ENCODE peak calls at places on chromosomes 1 and 21, in seven cellular contexts. K is ovary, A is right lobe of liver, O is OCI-LY7, H is tibial artery, D is breast epithelium, Y is dorsolateral prefrontal cortex. G is an unnamed sample.

GRCh38 chr1:230704830-230705229 is 9.1 kb downstream of the AGT start:
- DNase-seq in K (no peak), A (no peak), O (no peak), H (no peak), D (no peak), Y (no peak), G (no peak)

GRCh38 chr1:211897011-211897410 is 66.4 kb upstream of the LPGAT1 start:
- DNase-seq in K (no peak), A (no peak), O (no peak), H (no peak), D (no peak), Y (no peak), G (no peak)

GRCh38 chr21:20971296-20971921 is 26.8 kb upstream of the NCAM2 start:
- DNase-seq in K (peak; percentile 20), A (no peak), O (peak; percentile 2), H (no peak), D (no peak), Y (peak; percentile 50), G (peak; percentile 53)

GRCh38 chr21:42779431-42779861 is 99.9 kb downstream of the WDR4 start:
- DNase-seq in K (no peak), A (peak; percentile 29), O (no peak), H (no peak), D (no peak), Y (no peak), G (no peak)

GRCh38 chr1:80656011-80656627 is 1144.6 kb upstream of the ADGRL2 start:
- DNase-seq in K (no peak), A (peak; percentile 51), O (peak; percentile 34), H (no peak), D (no peak), Y (no peak), G (no peak)

GRCh38 chr1:208207388-208208131 is 36.6 kb downstream of the PLXNA2 start:
- DNase-seq in K (no peak), A (peak; percentile 73), O (no peak), H (peak; percentile 88), D (peak; percentile 82), Y (no peak), G (no peak)

GRCh38 chr1:184069675-184070074 is 18.1 kb downstream of the TSEN15 start:
- DNase-seq in K (no peak), A (no peak), O (no peak), H (no peak), D (no peak), Y (no peak), G (no peak)

GRCh38 chr1:74652711-74653131 is 20.9 kb downstream of the ERICH3 start:
- DNase-seq in K (no peak), A (no peak), O (peak; percentile 63), H (no peak), D (peak; percentile 52), Y (no peak), G (no peak)

GRCh38 chr1:27934818-27935549 is at the start of gene SMPDL3B:
- DNase-seq in K (no peak), A (no peak), O (peak; percentile 21), H (no peak), D (peak; percentile 43), Y (no peak), G (peak; percentile 29)

GRCh38 chr1:161706116-161706482 is 930 bp upstream of the FCRLA start:
- DNase-seq in K (no peak), A (no peak), O (no peak), H (no peak), D (no peak), Y (no peak), G (no peak)

GRCh38 chr1:10899490-10900264 is 103.2 kb upstream of the CASZ1 start:
- DNase-seq in K (no peak), A (peak; percentile 26), O (no peak), H (no peak), D (peak; percentile 57), Y (no peak), G (peak; percentile 90)

GRCh38 chr1:1122078-1122811 is 6.4 kb upstream of the C1orf159 start:
- DNase-seq in K (peak; percentile 55), A (peak; percentile 88), O (peak; percentile 81), H (peak; percentile 84), D (peak; percentile 69), Y (peak; percentile 78), G (peak; percentile 91)

GRCh38 chr1:201305815-201306214 is 22.5 kb downstream of the PKP1 start:
- DNase-seq in K (no peak), A (no peak), O (no peak), H (no peak), D (no peak), Y (no peak), G (no peak)

GRCh38 chr1:239879321-239880170 is 212.1 kb upstream of the FMN2 start:
- DNase-seq in K (no peak), A (no peak), O (no peak), H (no peak), D (no peak), Y (no peak), G (no peak)

GRCh38 chr1:228228601-228229074 is 20.8 kb downstream of the OBSCN start:
- DNase-seq in K (no peak), A (no peak), O (no peak), H (no peak), D (no peak), Y (no peak), G (peak; percentile 82)

GRCh38 chr1:175191654-175192053 is 922 bp downstream of the KIAA0040 start:
- DNase-seq in K (peak; percentile 26), A (no peak), O (peak; percentile 61), H (no peak), D (no peak), Y (no peak), G (peak; percentile 37)

GRCh38 chr1:25056536-25056935 is 126.5 kb upstream of the RUNX3 start:
- DNase-seq in K (no peak), A (peak; percentile 37), O (no peak), H (no peak), D (no peak), Y (no peak), G (no peak)

GRCh38 chr1:228362141-228362883 is 44.3 kb downstream of the TRIM11 start:
- DNase-seq in K (peak; percentile 15), A (peak; percentile 45), O (no peak), H (peak; percentile 63), D (no peak), Y (no peak), G (no peak)

GRCh38 chr1:101366513-101367215 is 129.8 kb downstream of the S1PR1 start:
- DNase-seq in K (no peak), A (no peak), O (no peak), H (no peak), D (no peak), Y (no peak), G (no peak)

DNA sequence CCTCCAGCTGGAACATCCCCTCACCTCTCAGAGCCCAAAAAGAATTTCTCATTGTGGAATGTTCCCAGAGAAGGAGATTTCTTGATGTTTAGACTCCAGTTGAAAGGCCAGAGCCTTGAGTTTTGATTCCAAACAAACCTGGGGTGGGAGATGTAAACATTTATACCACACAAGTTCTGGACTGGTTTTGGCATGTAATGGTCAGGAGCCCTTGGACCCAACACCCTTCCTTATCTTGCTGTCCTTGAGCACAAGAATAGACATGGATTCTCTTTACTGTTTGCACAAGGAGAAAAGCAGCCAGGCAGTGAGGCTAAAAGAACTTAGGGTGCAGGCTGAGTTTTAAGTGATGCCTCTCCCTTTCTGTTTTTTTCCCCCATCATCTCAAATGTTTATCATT is 4.5 kb downstream of the RHBG start:
- DNase-seq in K (no peak), A (no peak), O (no peak), H (no peak), D (no peak), Y (no peak), G (no peak)
- H3K27ac ChIP-seq in K (no peak overlapping the region), A (no peak overlapping the region), O (no peak overlapping the region), H (no peak overlapping the region), D (no peak overlapping the region), Y (no peak overlapping the region), G (no peak overlapping the region)

GRCh38 chr1:160101717-160102522 is 3.5 kb upstream of the IGSF8 start:
- DNase-seq in K (no peak), A (no peak), O (no peak), H (no peak), D (no peak), Y (no peak), G (no peak)

GRCh38 chr1:160103658-160104519 is 5.5 kb upstream of the IGSF8 start:
- DNase-seq in K (no peak), A (no peak), O (no peak), H (no peak), D (no peak), Y (no peak), G (no peak)

GRCh38 chr1:160107512-160107911 is 8.0 kb upstream of the ATP1A2 start:
- DNase-seq in K (no peak), A (no peak), O (no peak), H (no peak), D (no peak), Y (no peak), G (no peak)

GRCh38 chr1:160105155-160105554 is 6.7 kb upstream of the IGSF8 start:
- DNase-seq in K (no peak), A (no peak), O (no peak), H (no peak), D (no peak), Y (no peak), G (no peak)

DNA sequence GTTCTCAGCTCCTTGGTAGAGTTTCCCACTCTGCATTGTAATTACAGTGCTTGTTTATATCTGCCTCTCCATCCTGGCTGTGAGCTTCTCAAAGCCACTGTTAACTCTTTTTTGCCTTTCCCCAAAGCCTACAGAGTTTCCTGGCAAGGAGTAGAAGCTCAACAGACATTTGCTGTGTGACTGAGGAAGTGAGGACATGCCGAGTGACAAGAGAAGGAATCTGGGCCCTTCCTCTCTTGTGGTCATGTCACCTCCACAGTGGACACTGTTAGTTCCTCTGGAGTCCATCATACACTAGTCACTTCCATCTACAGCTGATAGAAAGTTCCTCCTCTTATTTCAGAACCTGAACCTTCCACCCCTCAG is 6.1 kb upstream of the IGSF8 start:
- DNase-seq in K (no peak), A (no peak), O (no peak), H (no peak), D (no peak), Y (no peak), G (no peak)
- H3K27ac ChIP-seq in K (no peak overlapping the region), A (no peak overlapping the region), O (no peak overlapping the region), H (peak overlapping the region; percentile 99), D (peak overlapping the region; percentile 51), Y (peak overlapping the region; percentile 88), G (no peak overlapping the region)

DNA sequence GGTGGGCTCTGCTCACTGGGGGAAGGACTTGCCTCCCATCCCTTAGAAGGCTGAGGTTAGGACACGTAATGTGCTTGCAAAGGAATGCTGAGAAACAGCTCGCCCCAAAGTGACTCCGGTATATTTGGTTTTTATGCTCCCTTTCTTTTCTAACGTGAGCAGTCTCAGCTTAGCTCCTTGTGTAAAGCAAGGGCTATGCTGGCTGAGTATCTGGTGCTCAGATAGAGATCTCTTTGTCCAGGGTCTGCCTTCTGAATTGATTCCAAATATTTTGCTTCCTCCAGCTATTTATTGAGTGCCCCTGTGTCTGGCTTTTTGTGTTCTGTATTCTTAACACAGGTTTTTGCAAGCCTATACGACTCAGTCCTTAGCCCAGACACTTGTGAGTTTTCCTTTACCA is 94.5 kb upstream of the ARTN start:
- DNase-seq in K (no peak), A (no peak), O (no peak), H (no peak), D (no peak), Y (no peak), G (no peak)
- H3K27ac ChIP-seq in K (no peak overlapping the region), A (no peak overlapping the region), O (no peak overlapping the region), H (peak overlapping the region; percentile 84), D (peak overlapping the region; percentile 4), Y (no peak overlapping the region), G (peak overlapping the region; percentile 52)

DNA sequence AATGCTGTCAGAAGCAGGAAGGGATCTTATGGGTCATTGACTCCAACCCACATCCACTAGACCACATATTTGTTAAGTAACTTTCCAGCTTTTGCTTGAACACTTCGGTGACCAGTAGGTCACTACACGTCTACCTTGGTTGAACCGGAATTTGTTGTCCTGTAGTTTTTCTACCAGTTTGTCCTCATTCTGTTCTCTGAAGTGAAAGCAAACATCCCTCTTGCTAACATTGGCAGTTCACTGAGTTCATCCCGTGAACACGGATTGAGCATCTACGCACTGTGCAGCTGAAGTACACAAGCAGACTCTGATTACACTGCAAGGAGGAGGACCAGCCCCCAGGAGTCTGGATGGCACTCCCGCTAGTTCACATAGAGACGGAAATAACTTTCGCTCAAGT is 135.8 kb downstream of the TLR5 start:
- DNase-seq in K (no peak), A (peak; percentile 73), O (no peak), H (no peak), D (no peak), Y (no peak), G (no peak)
- H3K27ac ChIP-seq in K (no peak overlapping the region), A (peak overlapping the region; percentile 77), O (no peak overlapping the region), H (peak overlapping the region; percentile 57), D (peak overlapping the region; percentile 66), Y (no peak overlapping the region), G (no peak overlapping the region)